ENCODE peak calls at places on chromosomes 13 and 19, in five cellular contexts. I is uterus; Y is CD4-positive, alpha-beta T cell; A is tibial nerve; V is heart left ventricle. G is an unnamed sample.

GRCh38 chr13:34942732-34943674 is 933 bp downstream of the NBEA start:
- DNase-seq in I (peak; percentile 18), Y (no peak), A (no peak), V (peak; percentile 53), G (peak; percentile 4)

GRCh38 chr13:32883501-32883900 is 132.7 kb upstream of the KL start:
- DNase-seq in I (no peak), Y (no peak), A (no peak), V (no peak), G (no peak)

GRCh38 chr13:34207872-34208271 is 389.9 kb downstream of the RFC3 start:
- DNase-seq in I (no peak), Y (no peak), A (no peak), V (no peak), G (no peak)

GRCh38 chr19:40777795-40778044 is 327 bp upstream of the RAB4B start:
- DNase-seq in I (no peak), Y (no peak), A (no peak), V (no peak), G (no peak)

GRCh38 chr19:48656840-48657474 is 11.0 kb upstream of the CA11 start:
- DNase-seq in I (no peak), Y (no peak), A (peak; percentile 22), V (no peak), G (no peak)

GRCh38 chr13:110410906-110411305 is 103.8 kb downstream of the COL4A2 start:
- DNase-seq in I (no peak), Y (no peak), A (no peak), V (no peak), G (no peak)

GRCh38 chr13:26377038-26377437 is 123.1 kb downstream of the CDK8 start:
- DNase-seq in I (no peak), Y (no peak), A (no peak), V (no peak), G (no peak)

GRCh38 chr19:2003901-2004300 is 11.6 kb downstream of the BTBD2 start:
- DNase-seq in I (no peak), Y (no peak), A (no peak), V (no peak), G (no peak)

GRCh38 chr19:29653398-29653797 is 11.9 kb upstream of the PLEKHF1 start:
- DNase-seq in I (no peak), Y (no peak), A (no peak), V (no peak), G (no peak)

GRCh38 chr13:97506511-97506910 is 72.5 kb downstream of the RAP2A start:
- DNase-seq in I (no peak), Y (no peak), A (no peak), V (no peak), G (no peak)

GRCh38 chr19:8206147-8207087 is 2.8 kb upstream of the CERS4 start:
- DNase-seq in I (no peak), Y (no peak), A (no peak), V (no peak), G (no peak)

GRCh38 chr13:76672422-76672821 is 213.8 kb downstream of the KCTD12 start:
- DNase-seq in I (no peak), Y (no peak), A (no peak), V (no peak), G (no peak)

GRCh38 chr13:70994204-70994603 is 872.8 kb downstream of the DACH1 start:
- DNase-seq in I (no peak), Y (no peak), A (no peak), V (no peak), G (no peak)

GRCh38 chr13:40233731-40234195 is 432.7 kb downstream of the FOXO1 start:
- DNase-seq in I (peak; percentile 76), Y (no peak), A (no peak), V (peak; percentile 69), G (no peak)

DNA sequence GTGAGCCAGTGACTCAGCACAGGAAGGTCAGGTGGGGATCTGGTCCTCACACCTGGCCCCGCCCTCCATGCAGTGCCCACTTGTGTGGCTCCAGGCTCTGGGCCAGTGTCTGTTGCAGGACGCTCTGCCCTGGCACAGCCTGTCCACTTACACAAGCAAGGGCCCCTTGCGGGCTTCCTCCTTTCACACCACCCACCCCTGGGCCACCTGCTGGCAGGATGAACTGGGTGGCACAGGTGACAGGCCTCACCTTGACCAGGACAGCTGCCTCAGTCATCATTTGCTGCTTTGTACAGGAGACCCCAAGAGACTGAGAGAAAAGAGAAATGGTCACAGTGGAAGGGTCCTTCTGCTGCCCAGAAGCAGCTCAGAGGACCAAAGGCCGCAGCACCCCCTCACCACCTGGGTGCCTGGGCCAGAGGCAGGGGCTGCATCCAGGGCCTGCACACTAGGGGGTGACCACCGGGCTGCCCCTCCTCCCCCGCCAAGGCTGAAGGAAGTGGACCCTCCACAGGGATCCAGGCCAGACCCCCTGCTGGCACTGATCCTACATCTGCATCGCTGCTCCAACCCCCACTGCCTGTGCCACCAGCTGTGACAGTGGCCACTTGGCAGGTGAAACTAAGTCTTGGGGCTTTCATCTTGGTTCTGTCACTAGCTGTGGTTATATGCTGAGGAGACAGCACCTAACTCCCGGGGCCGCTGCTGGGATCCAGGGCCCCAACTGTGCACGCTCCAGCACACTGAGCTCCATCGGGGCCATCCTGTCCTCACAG is 110.3 kb downstream of the TUBA3C start:
- DNase-seq in I (no peak), Y (no peak), A (no peak), V (no peak), G (no peak)
- H3K9me3 ChIP-seq in I (no peaks in the 10 kb centered on the region), Y (no peaks in the 10 kb centered on the region), A (peaks cover 13% of the 10 kb centered on the region), V (no peaks in the 10 kb centered on the region), G (no peaks in the 10 kb centered on the region)

GRCh38 chr19:58085348-58085875 is 12.6 kb downstream of the ZSCAN18 start:
- DNase-seq in I (no peak), Y (no peak), A (no peak), V (no peak), G (no peak)

GRCh38 chr19:58088521-58089052 is 9.4 kb downstream of the ZSCAN18 start:
- DNase-seq in I (no peak), Y (no peak), A (no peak), V (no peak), G (no peak)

GRCh38 chr19:58086825-58087710 is 11.0 kb downstream of the ZSCAN18 start:
- DNase-seq in I (no peak), Y (no peak), A (no peak), V (no peak), G (no peak)

GRCh38 chr19:58079792-58080191 is 18.2 kb downstream of the ZSCAN18 start:
- DNase-seq in I (no peak), Y (no peak), A (no peak), V (no peak), G (no peak)

GRCh38 chr19:58084596-58085347 is 13.3 kb downstream of the ZSCAN18 start:
- DNase-seq in I (no peak), Y (no peak), A (no peak), V (no peak), G (no peak)
- H3K9me3 ChIP-seq in I (no peaks in the 10 kb centered on the region), Y (peaks cover 77% of the 10 kb centered on the region), A (peaks cover 98% of the 10 kb centered on the region), V (peaks cover 87% of the 10 kb centered on the region), G (peaks cover 9% of the 10 kb centered on the region)

GRCh38 chr19:15621801-15622200 is 6.8 kb downstream of the CYP4F8 start:
- DNase-seq in I (no peak), Y (no peak), A (no peak), V (no peak), G (no peak)

GRCh38 chr19:15615526-15615925 is 508 bp downstream of the CYP4F8 start:
- DNase-seq in I (no peak), Y (no peak), A (no peak), V (no peak), G (no peak)

GRCh38 chr19:15616183-15616582 is 1.2 kb downstream of the CYP4F8 start:
- DNase-seq in I (no peak), Y (no peak), A (no peak), V (no peak), G (no peak)

GRCh38 chr19:15616627-15617270 is 1.7 kb downstream of the CYP4F8 start:
- DNase-seq in I (no peak), Y (no peak), A (no peak), V (no peak), G (no peak)

GRCh38 chr19:15618321-15618720 is 3.3 kb downstream of the CYP4F8 start:
- DNase-seq in I (no peak), Y (no peak), A (no peak), V (no peak), G (no peak)
- H3K9me3 ChIP-seq in I (no peaks in the 10 kb centered on the region), Y (no peaks in the 10 kb centered on the region), A (no peaks in the 10 kb centered on the region), V (no peaks in the 10 kb centered on the region), G (no peaks in the 10 kb centered on the region)

GRCh38 chr19:57026476-57026875 is 93.3 kb upstream of the USP29 start:
- DNase-seq in I (no peak), Y (no peak), A (no peak), V (no peak), G (no peak)
- H3K9me3 ChIP-seq in I (peaks cover 5% of the 10 kb centered on the region), Y (peaks cover 22% of the 10 kb centered on the region), A (peaks cover 59% of the 10 kb centered on the region), V (peaks cover 47% of the 10 kb centered on the region), G (no peaks in the 10 kb centered on the region)

DNA sequence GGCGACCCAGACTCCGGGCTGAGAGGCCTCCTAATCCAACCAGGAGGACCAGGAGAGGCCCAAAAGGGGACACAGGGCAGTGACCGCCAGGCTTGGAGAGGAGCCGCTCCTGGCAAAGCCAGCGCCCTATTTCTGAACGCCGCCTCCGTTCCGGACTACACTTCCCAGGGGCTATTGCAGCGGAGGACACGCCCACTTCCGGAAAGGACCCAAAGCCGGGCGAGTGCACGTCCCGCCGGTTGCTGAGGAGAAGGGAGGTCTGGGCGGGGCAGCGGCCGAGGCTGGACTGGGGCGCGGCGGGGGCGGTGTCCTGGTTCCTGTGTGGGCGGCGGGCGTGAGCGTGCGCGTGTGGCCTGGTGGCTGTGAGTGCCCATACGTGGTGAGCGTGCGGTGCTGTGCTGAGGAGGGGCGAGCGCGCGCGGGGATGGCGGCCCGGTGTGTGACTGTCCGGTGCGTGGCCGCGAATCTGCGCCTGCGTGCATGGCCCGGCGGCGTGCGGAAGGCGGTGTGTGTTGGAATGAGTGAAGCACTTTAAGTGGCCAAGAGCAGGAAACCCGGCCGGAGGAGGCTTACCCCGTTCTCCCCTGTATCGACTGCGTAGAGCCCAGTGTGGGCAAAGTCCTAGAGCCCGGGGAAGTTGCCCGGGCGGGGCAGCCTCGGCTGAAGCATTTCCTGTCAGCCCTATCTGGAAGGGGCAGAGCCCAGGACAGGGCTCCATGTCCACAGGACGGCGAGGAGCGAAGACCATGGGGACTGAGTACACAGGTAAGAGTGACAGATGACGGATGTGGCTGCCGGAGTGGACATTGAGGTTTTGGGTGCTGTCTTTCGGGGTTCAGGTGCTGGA is at the start of gene ZNF470:
- DNase-seq in I (peak; percentile 94), Y (peak; percentile 88), A (peak; percentile 88), V (peak; percentile 98), G (peak; percentile 74)
- H3K9me3 ChIP-seq in I (no peaks in the 10 kb centered on the region), Y (peaks cover 72% of the 10 kb centered on the region), A (peaks cover 83% of the 10 kb centered on the region), V (peaks cover 89% of the 10 kb centered on the region), G (peaks cover 27% of the 10 kb centered on the region)

DNA sequence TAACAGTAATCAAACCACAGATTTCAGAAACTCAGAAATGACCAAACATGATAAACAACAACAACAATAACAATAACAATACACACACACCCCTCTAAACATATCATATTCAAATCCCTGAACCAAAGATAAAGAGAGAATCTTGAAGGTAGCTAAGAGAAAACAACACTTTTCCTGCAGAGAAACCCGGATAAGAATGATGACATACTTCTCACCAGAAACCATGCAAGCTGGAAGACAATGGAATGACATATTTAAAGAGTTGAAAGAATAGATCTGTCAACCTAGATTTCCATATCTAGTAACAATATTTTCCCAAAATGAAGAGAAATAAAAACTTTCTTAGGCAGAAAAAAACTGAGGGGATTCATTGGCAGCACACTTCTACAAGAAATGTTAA is 138.1 kb downstream of the LIG4 start:
- DNase-seq in I (no peak), Y (no peak), A (no peak), V (no peak), G (no peak)
- H3K9me3 ChIP-seq in I (no peaks in the 10 kb centered on the region), Y (peaks cover 4% of the 10 kb centered on the region), A (peaks cover 16% of the 10 kb centered on the region), V (peaks cover 23% of the 10 kb centered on the region), G (no peaks in the 10 kb centered on the region)

DNA sequence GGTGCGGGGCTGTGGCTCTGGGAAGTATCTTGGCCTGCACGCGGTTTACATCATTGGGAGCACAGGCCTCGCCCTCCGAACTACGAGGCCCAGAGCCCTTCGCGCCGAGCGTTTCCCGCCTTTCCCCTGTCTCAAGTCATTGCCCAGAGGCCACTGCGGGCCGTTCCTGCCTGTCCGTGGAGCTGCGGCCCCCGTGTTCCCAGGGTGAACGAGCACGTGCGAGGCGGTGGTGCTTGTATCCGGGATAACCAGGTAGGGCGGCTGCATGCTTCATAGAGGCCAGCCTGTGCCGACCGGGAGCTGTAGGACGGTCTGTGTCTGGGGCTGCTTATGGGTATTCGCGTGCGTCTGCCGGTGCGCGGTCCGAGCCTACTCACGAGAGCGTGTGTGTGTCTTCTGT is 32.5 kb downstream of the ZNF527 start:
- DNase-seq in I (no peak), Y (no peak), A (no peak), V (no peak), G (no peak)
- H3K9me3 ChIP-seq in I (peaks cover 6% of the 10 kb centered on the region), Y (peaks cover 76% of the 10 kb centered on the region), A (peaks cover 95% of the 10 kb centered on the region), V (peaks cover 89% of the 10 kb centered on the region), G (peaks cover 9% of the 10 kb centered on the region)